ENCODE peak calls at places on chromosomes 7 and 10, in six cellular contexts. T is GM04504, L is KG1, S is H7, X is nephron progenitor cell, A is GM13977. B is an unnamed sample.

GRCh38 chr7:50312176-50312575 is 7.7 kb downstream of the IKZF1 start:
- DNase-seq in T (no peak), L (no peak), S (no peak), X (no peak), A (no peak), B (no peak)

GRCh38 chr10:100043344-100043743 is 33.6 kb upstream of the DNMBP start:
- DNase-seq in T (no peak), L (no peak), S (no peak), X (no peak), A (no peak), B (no peak)

GRCh38 chr10:60986779-60987178 is 42.8 kb upstream of the RHOBTB1 start:
- DNase-seq in T (no peak), L (no peak), S (no peak), X (no peak), A (no peak), B (no peak)

GRCh38 chr7:14023838-14024237 is 34.4 kb upstream of the ETV1 start:
- DNase-seq in T (no peak), L (no peak), S (no peak), X (no peak), A (no peak), B (no peak)

GRCh38 chr7:28152594-28152993 is 28.0 kb downstream of the JAZF1 start:
- DNase-seq in T (no peak), L (no peak), S (no peak), X (no peak), A (no peak), B (no peak)

GRCh38 chr10:129547583-129547982 is 80.5 kb downstream of the MGMT start:
- DNase-seq in T (no peak), L (no peak), S (no peak), X (no peak), A (no peak), B (no peak)

GRCh38 chr10:33327750-33328149 is 6.7 kb downstream of the NRP1 start:
- DNase-seq in T (no peak), L (no peak), S (no peak), X (no peak), A (no peak), B (no peak)

GRCh38 chr10:114051714-114052113 is 8.0 kb downstream of the ADRB1 start:
- DNase-seq in T (no peak), L (no peak), S (no peak), X (no peak), A (no peak), B (peak)

GRCh38 chr7:148214101-148214500 is 376.5 kb upstream of the C7orf33 start:
- DNase-seq in T (no peak), L (no peak), S (no peak), X (no peak), A (no peak), B (no peak)

GRCh38 chr10:5293691-5294550 is 70.8 kb upstream of the UCN3 start:
- DNase-seq in T (no peak), L (no peak), S (peak), X (peak), A (peak), B (no peak)

GRCh38 chr10:114250716-114251115 is 11.7 kb downstream of the VWA2 start:
- DNase-seq in T (no peak), L (no peak), S (no peak), X (no peak), A (no peak), B (no peak)

GRCh38 chr7:120431016-120431415 is 158.0 kb downstream of the KCND2 start:
- DNase-seq in T (no peak), L (no peak), S (no peak), X (no peak), A (no peak), B (no peak)

GRCh38 chr10:20248309-20248708 is 432.1 kb downstream of the PLXDC2 start:
- DNase-seq in T (no peak), L (no peak), S (no peak), X (no peak), A (no peak), B (no peak)

GRCh38 chr7:36115448-36116321 is 37.4 kb upstream of the EEPD1 start:
- DNase-seq in T (peak), L (no peak), S (no peak), X (no peak), A (peak), B (peak)

GRCh38 chr7:47100815-47101435 is 481.0 kb downstream of the TNS3 start:
- DNase-seq in T (no peak), L (peak), S (peak), X (peak), A (no peak), B (no peak)

GRCh38 chr10:88926484-88927249 is 25.9 kb downstream of the ACTA2 start:
- DNase-seq in T (peak), L (no peak), S (no peak), X (no peak), A (no peak), B (no peak)

B was measured in retinal pigment epithelial cell.